ENCODE peak calls at places on chromosomes 6 and 20, in four cellular contexts. S is tibial artery, K is skeletal muscle cell, D is T-helper 1 cell. I is an unnamed sample.

GRCh38 chr6:136655251-136656014 is 105.2 kb upstream of the MAP7 start:
- DNase-seq in S (no peak), K (no peak), D (no peak), I (no peak)

GRCh38 chr6:125182237-125183018 is 28.9 kb downstream of the TPD52L1 start:
- DNase-seq in S (no peak), K (no peak), D (no peak), I (peak)

GRCh38 chr20:39877792-39878191 is 811.2 kb downstream of the MAFB start:
- DNase-seq in S (no peak), K (no peak), D (no peak), I (no peak)

GRCh38 chr6:15608406-15608805 is 54.4 kb downstream of the DTNBP1 start:
- DNase-seq in S (no peak), K (peak), D (no peak), I (peak)

GRCh38 chr20:63752411-63753101 is 13.0 kb downstream of the SLC2A4RG start:
- DNase-seq in S (no peak), K (no peak), D (no peak), I (no peak)

GRCh38 chr6:167824591-167825041 is 2.1 kb upstream of the AFDN start:
- DNase-seq in S (no peak), K (no peak), D (no peak), I (peak)

GRCh38 chr20:35887393-35888064 is 66.8 kb downstream of the SCAND1 start:
- DNase-seq in S (no peak), K (no peak), D (no peak), I (no peak)

GRCh38 chr6:42375007-42375635 is 76.6 kb downstream of the TRERF1 start:
- DNase-seq in S (no peak), K (no peak), D (no peak), I (no peak)

GRCh38 chr20:32199006-32199405 is 8.5 kb downstream of the PLAGL2 start:
- DNase-seq in S (no peak), K (no peak), D (no peak), I (no peak)

GRCh38 chr6:92887871-92888270 is 531.5 kb downstream of the EPHA7 start:
- DNase-seq in S (no peak), K (no peak), D (no peak), I (no peak)

GRCh38 chr6:35048631-35049083 is 92.5 kb downstream of the TCP11 start:
- DNase-seq in S (peak), K (peak), D (no peak), I (no peak)

GRCh38 chr6:56693246-56693607 is 50.5 kb upstream of the DST start:
- DNase-seq in S (peak), K (peak), D (no peak), I (peak)

GRCh38 chr6:54191460-54191859 is 80.2 kb downstream of the MLIP start:
- DNase-seq in S (no peak), K (peak), D (no peak), I (peak)

GRCh38 chr6:111843347-111844147 is 29.7 kb downstream of the FYN start:
- DNase-seq in S (no peak), K (no peak), D (peak), I (no peak)

GRCh38 chr6:87907521-87907920 is 140.1 kb upstream of the SPACA1 start:
- DNase-seq in S (no peak), K (peak), D (no peak), I (no peak)